ENCODE peak calls at places on chromosomes 16 and 17, in seven cellular contexts. One of them, this sample, is unnamed.

GRCh38 chr17:43442711-43443110 is 41.1 kb upstream of the DHX8 start:
- DNase-seq in hepatocyte: no peak
- DNase-seq in GM12865: no peak
- DNase-seq in brain microvascular endothelial cell: peak
- DNase-seq in astrocyte of the cerebellum: peak
- DNase-seq in transverse colon: no peak
- DNase-seq in cardiac fibroblast: peak
- DNase-seq in this sample: peak

GRCh38 chr17:54785643-54786258 is 114.9 kb upstream of the TOM1L1 start:
- DNase-seq in astrocyte of the cerebellum: no peak
- DNase-seq in brain microvascular endothelial cell: no peak
- DNase-seq in transverse colon: no peak
- DNase-seq in hepatocyte: no peak
- DNase-seq in GM12865: no peak
- DNase-seq in cardiac fibroblast: no peak
- DNase-seq in this sample: no peak

GRCh38 chr16:65071371-65072311 is 50.2 kb downstream of the CDH11 start:
- DNase-seq in cardiac fibroblast: peak
- DNase-seq in brain microvascular endothelial cell: peak
- DNase-seq in GM12865: no peak
- DNase-seq in transverse colon: peak
- DNase-seq in hepatocyte: no peak
- DNase-seq in astrocyte of the cerebellum: no peak
- DNase-seq in this sample: no peak

GRCh38 chr17:82314012-82314720 is 3.2 kb downstream of the CD7 start:
- DNase-seq in cardiac fibroblast: no peak
- DNase-seq in hepatocyte: no peak
- DNase-seq in astrocyte of the cerebellum: no peak
- DNase-seq in brain microvascular endothelial cell: no peak
- DNase-seq in GM12865: no peak
- DNase-seq in transverse colon: no peak
- DNase-seq in this sample: no peak

GRCh38 chr16:58456193-58456592 is 43.8 kb upstream of the NDRG4 start:
- DNase-seq in astrocyte of the cerebellum: no peak
- DNase-seq in cardiac fibroblast: peak
- DNase-seq in transverse colon: no peak
- DNase-seq in hepatocyte: no peak
- DNase-seq in GM12865: no peak
- DNase-seq in brain microvascular endothelial cell: peak
- DNase-seq in this sample: no peak

GRCh38 chr17:76071497-76072148 is 694 bp downstream of the SRP68 start:
- DNase-seq in GM12865: peak
- DNase-seq in astrocyte of the cerebellum: no peak
- DNase-seq in brain microvascular endothelial cell: no peak
- DNase-seq in transverse colon: no peak
- DNase-seq in hepatocyte: no peak
- DNase-seq in cardiac fibroblast: no peak
- DNase-seq in this sample: no peak

GRCh38 chr17:17161759-17162158 is 44.4 kb downstream of the PLD6 start:
- DNase-seq in brain microvascular endothelial cell: no peak
- DNase-seq in cardiac fibroblast: no peak
- DNase-seq in GM12865: no peak
- DNase-seq in hepatocyte: no peak
- DNase-seq in astrocyte of the cerebellum: no peak
- DNase-seq in transverse colon: no peak
- DNase-seq in this sample: no peak

GRCh38 chr16:54285414-54286066 is 1.0 kb downstream of the IRX3 start:
- DNase-seq in GM12865: no peak
- DNase-seq in hepatocyte: no peak
- DNase-seq in astrocyte of the cerebellum: no peak
- DNase-seq in brain microvascular endothelial cell: no peak
- DNase-seq in transverse colon: no peak
- DNase-seq in cardiac fibroblast: peak
- DNase-seq in this sample: no peak

GRCh38 chr17:45935197-45935709 is 40.9 kb downstream of the MAPT start:
- DNase-seq in brain microvascular endothelial cell: no peak
- DNase-seq in GM12865: no peak
- DNase-seq in cardiac fibroblast: no peak
- DNase-seq in hepatocyte: no peak
- DNase-seq in transverse colon: no peak
- DNase-seq in astrocyte of the cerebellum: no peak
- DNase-seq in this sample: no peak

GRCh38 chr17:74810699-74811485 is 34.7 kb upstream of the NAT9 start:
- DNase-seq in cardiac fibroblast: no peak
- DNase-seq in transverse colon: no peak
- DNase-seq in hepatocyte: no peak
- DNase-seq in astrocyte of the cerebellum: no peak
- DNase-seq in brain microvascular endothelial cell: no peak
- DNase-seq in GM12865: no peak
- DNase-seq in this sample: no peak

GRCh38 chr17:3964203-3965122 is at the start of gene ATP2A3:
- DNase-seq in hepatocyte: peak
- DNase-seq in GM12865: peak
- DNase-seq in transverse colon: peak
- DNase-seq in brain microvascular endothelial cell: no peak
- DNase-seq in cardiac fibroblast: no peak
- DNase-seq in astrocyte of the cerebellum: no peak
- DNase-seq in this sample: no peak

GRCh38 chr17:16449121-16449570 is 33.8 kb downstream of the TRPV2 start:
- DNase-seq in transverse colon: no peak
- DNase-seq in brain microvascular endothelial cell: peak
- DNase-seq in hepatocyte: no peak
- DNase-seq in cardiac fibroblast: no peak
- DNase-seq in GM12865: no peak
- DNase-seq in astrocyte of the cerebellum: peak
- DNase-seq in this sample: no peak

GRCh38 chr17:34721326-34721725 is 141.9 kb downstream of the TMEM132E start:
- DNase-seq in GM12865: no peak
- DNase-seq in brain microvascular endothelial cell: no peak
- DNase-seq in cardiac fibroblast: no peak
- DNase-seq in astrocyte of the cerebellum: no peak
- DNase-seq in hepatocyte: no peak
- DNase-seq in transverse colon: no peak
- DNase-seq in this sample: no peak

GRCh38 chr17:64002658-64003525 is 4.7 kb downstream of the PRR29 start:
- DNase-seq in astrocyte of the cerebellum: no peak
- DNase-seq in transverse colon: no peak
- DNase-seq in brain microvascular endothelial cell: no peak
- DNase-seq in GM12865: no peak
- DNase-seq in hepatocyte: no peak
- DNase-seq in cardiac fibroblast: no peak
- DNase-seq in this sample: no peak

GRCh38 chr16:89601906-89602272 is 11.6 kb upstream of the DPEP1 start:
- DNase-seq in astrocyte of the cerebellum: no peak
- DNase-seq in brain microvascular endothelial cell: no peak
- DNase-seq in transverse colon: no peak
- DNase-seq in GM12865: no peak
- DNase-seq in cardiac fibroblast: no peak
- DNase-seq in hepatocyte: no peak
- DNase-seq in this sample: no peak

GRCh38 chr16:88853336-88853941 is 3.3 kb downstream of the GALNS start:
- DNase-seq in GM12865: no peak
- DNase-seq in brain microvascular endothelial cell: no peak
- DNase-seq in transverse colon: peak
- DNase-seq in hepatocyte: no peak
- DNase-seq in astrocyte of the cerebellum: no peak
- DNase-seq in cardiac fibroblast: no peak
- DNase-seq in this sample: no peak

GRCh38 chr17:71500761-71501555 is 619.9 kb upstream of the SOX9 start:
- DNase-seq in hepatocyte: no peak
- DNase-seq in brain microvascular endothelial cell: no peak
- DNase-seq in GM12865: no peak
- DNase-seq in cardiac fibroblast: no peak
- DNase-seq in astrocyte of the cerebellum: no peak
- DNase-seq in transverse colon: no peak
- DNase-seq in this sample: no peak

GRCh38 chr17:82913304-82914043 is 73.7 kb upstream of the ZNF750 start:
- DNase-seq in transverse colon: no peak
- DNase-seq in brain microvascular endothelial cell: no peak
- DNase-seq in cardiac fibroblast: no peak
- DNase-seq in hepatocyte: no peak
- DNase-seq in GM12865: no peak
- DNase-seq in astrocyte of the cerebellum: no peak
- DNase-seq in this sample: no peak

GRCh38 chr17:65942592-65942991 is 249.3 kb downstream of the CEP112 start:
- DNase-seq in brain microvascular endothelial cell: no peak
- DNase-seq in cardiac fibroblast: no peak
- DNase-seq in transverse colon: no peak
- DNase-seq in astrocyte of the cerebellum: no peak
- DNase-seq in hepatocyte: no peak
- DNase-seq in GM12865: no peak
- DNase-seq in this sample: no peak

GRCh38 chr17:9324864-9325263 is 250.8 kb downstream of the STX8 start:
- DNase-seq in hepatocyte: no peak
- DNase-seq in transverse colon: no peak
- DNase-seq in astrocyte of the cerebellum: no peak
- DNase-seq in GM12865: no peak
- DNase-seq in brain microvascular endothelial cell: no peak
- DNase-seq in cardiac fibroblast: peak
- DNase-seq in this sample: no peak

GRCh38 chr16:64452446-64452845 is 669.4 kb downstream of the CDH11 start:
- DNase-seq in GM12865: no peak
- DNase-seq in astrocyte of the cerebellum: no peak
- DNase-seq in hepatocyte: no peak
- DNase-seq in transverse colon: no peak
- DNase-seq in cardiac fibroblast: peak
- DNase-seq in brain microvascular endothelial cell: no peak
- DNase-seq in this sample: no peak

GRCh38 chr17:7045492-7046126 is 1.7 kb upstream of the SLC16A11 start:
- DNase-seq in hepatocyte: peak
- DNase-seq in GM12865: peak
- DNase-seq in astrocyte of the cerebellum: peak
- DNase-seq in transverse colon: peak
- DNase-seq in brain microvascular endothelial cell: peak
- DNase-seq in cardiac fibroblast: peak
- DNase-seq in this sample: peak
- TF ChIP-seq CTCF in hepatocyte: peak
- TF ChIP-seq CTCF in GM12865: peak
- TF ChIP-seq CTCF in astrocyte of the cerebellum: peak
- TF ChIP-seq CTCF in transverse colon: peak
- TF ChIP-seq CTCF in brain microvascular endothelial cell: peak
- TF ChIP-seq CTCF in cardiac fibroblast: peak
- TF ChIP-seq CTCF in this sample: peak

GRCh38 chr16:19400709-19401108 is 17.0 kb upstream of the TMC5 start:
- DNase-seq in GM12865: peak
- DNase-seq in brain microvascular endothelial cell: no peak
- DNase-seq in transverse colon: no peak
- DNase-seq in hepatocyte: no peak
- DNase-seq in astrocyte of the cerebellum: no peak
- DNase-seq in cardiac fibroblast: no peak
- DNase-seq in this sample: no peak
- TF ChIP-seq CTCF in GM12865: peak
- TF ChIP-seq CTCF in brain microvascular endothelial cell: no peak
- TF ChIP-seq CTCF in transverse colon: no peak
- TF ChIP-seq CTCF in hepatocyte: no peak
- TF ChIP-seq CTCF in astrocyte of the cerebellum: no peak
- TF ChIP-seq CTCF in cardiac fibroblast: no peak
- TF ChIP-seq CTCF in this sample: no peak

GRCh38 chr16:19001788-19002187 is 18.1 kb downstream of the TMC7 start:
- DNase-seq in hepatocyte: no peak
- DNase-seq in astrocyte of the cerebellum: peak
- DNase-seq in GM12865: no peak
- DNase-seq in transverse colon: no peak
- DNase-seq in brain microvascular endothelial cell: no peak
- DNase-seq in cardiac fibroblast: peak
- DNase-seq in this sample: peak

GRCh38 chr16:19003935-19004334 is 20.2 kb downstream of the TMC7 start:
- DNase-seq in hepatocyte: peak
- DNase-seq in brain microvascular endothelial cell: no peak
- DNase-seq in astrocyte of the cerebellum: no peak
- DNase-seq in cardiac fibroblast: no peak
- DNase-seq in GM12865: no peak
- DNase-seq in transverse colon: no peak
- DNase-seq in this sample: no peak

GRCh38 chr16:18999045-18999393 is 15.3 kb downstream of the TMC7 start:
- DNase-seq in GM12865: no peak
- DNase-seq in transverse colon: no peak
- DNase-seq in hepatocyte: no peak
- DNase-seq in astrocyte of the cerebellum: no peak
- DNase-seq in cardiac fibroblast: no peak
- DNase-seq in brain microvascular endothelial cell: no peak
- DNase-seq in this sample: no peak
- TF ChIP-seq CTCF in GM12865: no peak
- TF ChIP-seq CTCF in transverse colon: no peak
- TF ChIP-seq CTCF in hepatocyte: no peak
- TF ChIP-seq CTCF in astrocyte of the cerebellum: no peak
- TF ChIP-seq CTCF in cardiac fibroblast: no peak
- TF ChIP-seq CTCF in brain microvascular endothelial cell: no peak
- TF ChIP-seq CTCF in this sample: no peak

GRCh38 chr16:1283996-1284592 is 25.3 kb upstream of the UBE2I start:
- DNase-seq in brain microvascular endothelial cell: no peak
- DNase-seq in cardiac fibroblast: no peak
- DNase-seq in astrocyte of the cerebellum: no peak
- DNase-seq in GM12865: no peak
- DNase-seq in hepatocyte: no peak
- DNase-seq in transverse colon: no peak
- DNase-seq in this sample: no peak

GRCh38 chr16:1283296-1283695 is 26.1 kb upstream of the UBE2I start:
- DNase-seq in hepatocyte: no peak
- DNase-seq in astrocyte of the cerebellum: no peak
- DNase-seq in GM12865: no peak
- DNase-seq in transverse colon: no peak
- DNase-seq in cardiac fibroblast: no peak
- DNase-seq in brain microvascular endothelial cell: no peak
- DNase-seq in this sample: no peak

GRCh38 chr16:1280783-1281182 is 24.9 kb downstream of the TPSD1 start:
- DNase-seq in cardiac fibroblast: no peak
- DNase-seq in astrocyte of the cerebellum: no peak
- DNase-seq in hepatocyte: no peak
- DNase-seq in brain microvascular endothelial cell: no peak
- DNase-seq in transverse colon: no peak
- DNase-seq in GM12865: no peak
- DNase-seq in this sample: no peak

GRCh38 chr16:1281517-1281916 is 25.6 kb downstream of the TPSD1 start:
- DNase-seq in transverse colon: no peak
- DNase-seq in brain microvascular endothelial cell: no peak
- DNase-seq in cardiac fibroblast: no peak
- DNase-seq in hepatocyte: no peak
- DNase-seq in astrocyte of the cerebellum: no peak
- DNase-seq in GM12865: no peak
- DNase-seq in this sample: no peak

DNA sequence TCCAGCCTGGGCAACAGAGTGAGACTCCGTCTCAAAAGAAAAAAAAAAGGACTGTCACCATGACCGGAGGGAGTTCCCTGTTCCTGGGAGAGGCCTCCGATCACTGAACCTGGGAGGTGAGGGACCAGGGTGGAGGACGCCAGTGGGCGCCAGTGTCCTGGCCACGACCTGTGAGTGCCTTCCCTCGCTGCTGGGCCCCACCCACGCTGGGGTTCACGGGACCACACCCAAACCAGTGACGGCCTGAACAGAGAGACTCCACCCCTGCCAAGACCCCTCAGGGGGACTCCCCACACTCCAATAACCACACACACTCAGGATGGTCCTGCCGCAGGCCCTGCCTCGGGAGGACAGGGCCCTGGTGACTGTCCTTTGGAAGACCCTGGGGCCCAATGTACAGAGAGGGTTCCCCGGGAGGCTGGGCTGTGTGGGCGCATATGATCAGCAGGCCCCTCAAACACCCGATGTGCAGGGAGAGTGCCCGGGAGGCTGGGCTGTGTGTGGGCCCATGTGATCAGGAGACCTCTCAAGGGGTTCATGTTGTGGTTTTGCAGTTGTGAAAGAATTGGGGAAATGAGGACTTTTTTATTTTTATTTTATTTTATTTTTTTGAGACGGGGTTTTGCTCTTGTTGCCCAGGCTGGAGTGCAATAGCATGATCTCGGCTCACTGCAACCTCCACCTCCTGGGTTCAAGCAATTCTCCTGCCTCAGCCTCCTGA is 26.6 kb downstream of the TPSD1 start:
- DNase-seq in GM12865: no peak
- DNase-seq in brain microvascular endothelial cell: no peak
- DNase-seq in cardiac fibroblast: no peak
- DNase-seq in hepatocyte: no peak
- DNase-seq in astrocyte of the cerebellum: no peak
- DNase-seq in transverse colon: no peak
- DNase-seq in this sample: no peak
- TF ChIP-seq CTCF in GM12865: no peak
- TF ChIP-seq CTCF in brain microvascular endothelial cell: no peak
- TF ChIP-seq CTCF in cardiac fibroblast: no peak
- TF ChIP-seq CTCF in hepatocyte: no peak
- TF ChIP-seq CTCF in astrocyte of the cerebellum: no peak
- TF ChIP-seq CTCF in transverse colon: no peak
- TF ChIP-seq CTCF in this sample: no peak